ENCODE peak calls at places on chromosomes 3 and 15, in seven cellular contexts. One of them, this sample, is unnamed.

GRCh38 chr3:535566-536416 is 339.2 kb downstream of the CHL1 start:
- DNase-seq in H9: peak; percentile 72
- DNase-seq in H1: peak; percentile 69
- DNase-seq in IMR-90: peak; percentile 11
- DNase-seq in neuronal stem cell: no peak
- DNase-seq in mesendoderm: peak; percentile 56
- DNase-seq in trophoblast cell: no peak
- DNase-seq in this sample: no peak

GRCh38 chr3:33438284-33438668 is 1.9 kb downstream of the UBP1 start:
- DNase-seq in H9: no peak
- DNase-seq in H1: no peak
- DNase-seq in IMR-90: peak; percentile 66
- DNase-seq in neuronal stem cell: no peak
- DNase-seq in mesendoderm: peak; percentile 33
- DNase-seq in trophoblast cell: peak; percentile 15
- DNase-seq in this sample: peak; percentile 63

GRCh38 chr3:138835177-138835757 is 539 bp upstream of the PIK3CB start:
- DNase-seq in H9: no peak
- DNase-seq in H1: no peak
- DNase-seq in IMR-90: no peak
- DNase-seq in neuronal stem cell: no peak
- DNase-seq in mesendoderm: no peak
- DNase-seq in trophoblast cell: no peak
- DNase-seq in this sample: no peak

GRCh38 chr3:33187368-33187634 is 31.3 kb downstream of the SUSD5 start:
- DNase-seq in H9: no peak
- DNase-seq in H1: no peak
- DNase-seq in IMR-90: peak; percentile 4
- DNase-seq in neuronal stem cell: no peak
- DNase-seq in mesendoderm: no peak
- DNase-seq in trophoblast cell: no peak
- DNase-seq in this sample: no peak

GRCh38 chr3:128351476-128352085 is 115.1 kb downstream of the DNAJB8 start:
- DNase-seq in H9: no peak
- DNase-seq in H1: no peak
- DNase-seq in IMR-90: no peak
- DNase-seq in neuronal stem cell: no peak
- DNase-seq in mesendoderm: no peak
- DNase-seq in trophoblast cell: no peak
- DNase-seq in this sample: no peak

GRCh38 chr15:75368689-75369239 is 357 bp upstream of the MAN2C1 start:
- DNase-seq in H9: no peak
- DNase-seq in H1: no peak
- DNase-seq in IMR-90: peak; percentile 17
- DNase-seq in neuronal stem cell: no peak
- DNase-seq in mesendoderm: no peak
- DNase-seq in trophoblast cell: no peak
- DNase-seq in this sample: peak; percentile 68

GRCh38 chr3:150411971-150412370 is 3.9 kb downstream of the TSC22D2 start:
- DNase-seq in H9: no peak
- DNase-seq in H1: no peak
- DNase-seq in IMR-90: peak; percentile 33
- DNase-seq in neuronal stem cell: no peak
- DNase-seq in mesendoderm: no peak
- DNase-seq in trophoblast cell: peak; percentile 10
- DNase-seq in this sample: peak; percentile 44

GRCh38 chr15:48017747-48018146 is 103.0 kb upstream of the SLC24A5 start:
- DNase-seq in H9: no peak
- DNase-seq in H1: no peak
- DNase-seq in IMR-90: no peak
- DNase-seq in neuronal stem cell: no peak
- DNase-seq in mesendoderm: no peak
- DNase-seq in trophoblast cell: no peak
- DNase-seq in this sample: no peak

GRCh38 chr3:47803478-47804025 is 614 bp downstream of the DHX30 start:
- DNase-seq in H9: no peak
- DNase-seq in H1: no peak
- DNase-seq in IMR-90: no peak
- DNase-seq in neuronal stem cell: no peak
- DNase-seq in mesendoderm: no peak
- DNase-seq in trophoblast cell: peak; percentile 78
- DNase-seq in this sample: no peak

GRCh38 chr15:101047301-101047781 is 128.2 kb downstream of the LRRK1 start:
- DNase-seq in H9: peak; percentile 83
- DNase-seq in H1: peak; percentile 53
- DNase-seq in IMR-90: no peak
- DNase-seq in neuronal stem cell: no peak
- DNase-seq in mesendoderm: no peak
- DNase-seq in trophoblast cell: no peak
- DNase-seq in this sample: no peak

GRCh38 chr3:72571638-72572114 is 276.6 kb downstream of the SHQ1 start:
- DNase-seq in H9: no peak
- DNase-seq in H1: no peak
- DNase-seq in IMR-90: no peak
- DNase-seq in neuronal stem cell: no peak
- DNase-seq in mesendoderm: peak; percentile 50
- DNase-seq in trophoblast cell: peak; percentile 9
- DNase-seq in this sample: peak; percentile 30

GRCh38 chr3:41267975-41268640 is 68.8 kb downstream of the CTNNB1 start:
- DNase-seq in H9: no peak
- DNase-seq in H1: no peak
- DNase-seq in IMR-90: peak; percentile 98
- DNase-seq in neuronal stem cell: no peak
- DNase-seq in mesendoderm: peak; percentile 33
- DNase-seq in trophoblast cell: peak; percentile 48
- DNase-seq in this sample: peak; percentile 85

GRCh38 chr15:40063563-40064011 is 24.6 kb upstream of the SRP14 start:
- DNase-seq in H9: no peak
- DNase-seq in H1: no peak
- DNase-seq in IMR-90: peak; percentile 50
- DNase-seq in neuronal stem cell: no peak
- DNase-seq in mesendoderm: no peak
- DNase-seq in trophoblast cell: peak; percentile 58
- DNase-seq in this sample: peak; percentile 52

GRCh38 chr15:75454471-75455418 is 3.3 kb upstream of the SIN3A start:
- DNase-seq in H9: peak; percentile 65
- DNase-seq in H1: peak; percentile 82
- DNase-seq in IMR-90: no peak
- DNase-seq in neuronal stem cell: peak; percentile 69
- DNase-seq in mesendoderm: peak; percentile 78
- DNase-seq in trophoblast cell: peak; percentile 62
- DNase-seq in this sample: peak; percentile 81

GRCh38 chr3:86381247-86381646 is 609.7 kb downstream of the VGLL3 start:
- DNase-seq in H9: no peak
- DNase-seq in H1: no peak
- DNase-seq in IMR-90: no peak
- DNase-seq in neuronal stem cell: no peak
- DNase-seq in mesendoderm: no peak
- DNase-seq in trophoblast cell: no peak
- DNase-seq in this sample: no peak

GRCh38 chr15:84604804-84605203 is 4.0 kb downstream of the ZSCAN2 start:
- DNase-seq in H9: no peak
- DNase-seq in H1: no peak
- DNase-seq in IMR-90: peak; percentile 5
- DNase-seq in neuronal stem cell: no peak
- DNase-seq in mesendoderm: no peak
- DNase-seq in trophoblast cell: no peak
- DNase-seq in this sample: no peak

GRCh38 chr3:194983620-194984019 is 287.3 kb downstream of the XXYLT1 start:
- DNase-seq in H9: no peak
- DNase-seq in H1: peak; percentile 7
- DNase-seq in IMR-90: no peak
- DNase-seq in neuronal stem cell: no peak
- DNase-seq in mesendoderm: no peak
- DNase-seq in trophoblast cell: no peak
- DNase-seq in this sample: no peak

GRCh38 chr3:60775956-60776355 is 475.3 kb downstream of the FHIT start:
- DNase-seq in H9: no peak
- DNase-seq in H1: no peak
- DNase-seq in IMR-90: no peak
- DNase-seq in neuronal stem cell: no peak
- DNase-seq in mesendoderm: no peak
- DNase-seq in trophoblast cell: peak; percentile 28
- DNase-seq in this sample: no peak

GRCh38 chr3:38117748-38118420 is 19.0 kb downstream of the ACAA1 start:
- DNase-seq in H9: peak; percentile 69
- DNase-seq in H1: peak; percentile 87
- DNase-seq in IMR-90: peak; percentile 55
- DNase-seq in neuronal stem cell: no peak
- DNase-seq in mesendoderm: peak; percentile 63
- DNase-seq in trophoblast cell: peak; percentile 64
- DNase-seq in this sample: peak; percentile 53

GRCh38 chr3:47985376-47985775 is 30.8 kb downstream of the MAP4 start:
- DNase-seq in H9: no peak
- DNase-seq in H1: no peak
- DNase-seq in IMR-90: no peak
- DNase-seq in neuronal stem cell: no peak
- DNase-seq in mesendoderm: no peak
- DNase-seq in trophoblast cell: no peak
- DNase-seq in this sample: no peak

GRCh38 chr3:188233320-188233719 is 79.4 kb downstream of the LPP start:
- DNase-seq in H9: no peak
- DNase-seq in H1: no peak
- DNase-seq in IMR-90: peak; percentile 78
- DNase-seq in neuronal stem cell: no peak
- DNase-seq in mesendoderm: no peak
- DNase-seq in trophoblast cell: no peak
- DNase-seq in this sample: no peak

GRCh38 chr3:188239035-188239434 is 85.1 kb downstream of the LPP start:
- DNase-seq in H9: no peak
- DNase-seq in H1: no peak
- DNase-seq in IMR-90: no peak
- DNase-seq in neuronal stem cell: no peak
- DNase-seq in mesendoderm: no peak
- DNase-seq in trophoblast cell: no peak
- DNase-seq in this sample: no peak

GRCh38 chr3:188239577-188239976 is 85.6 kb downstream of the LPP start:
- DNase-seq in H9: no peak
- DNase-seq in H1: no peak
- DNase-seq in IMR-90: no peak
- DNase-seq in neuronal stem cell: no peak
- DNase-seq in mesendoderm: no peak
- DNase-seq in trophoblast cell: no peak
- DNase-seq in this sample: no peak

GRCh38 chr3:188234172-188234571 is 80.2 kb downstream of the LPP start:
- DNase-seq in H9: no peak
- DNase-seq in H1: no peak
- DNase-seq in IMR-90: peak; percentile 76
- DNase-seq in neuronal stem cell: no peak
- DNase-seq in mesendoderm: no peak
- DNase-seq in trophoblast cell: no peak
- DNase-seq in this sample: peak; percentile 48

DNA sequence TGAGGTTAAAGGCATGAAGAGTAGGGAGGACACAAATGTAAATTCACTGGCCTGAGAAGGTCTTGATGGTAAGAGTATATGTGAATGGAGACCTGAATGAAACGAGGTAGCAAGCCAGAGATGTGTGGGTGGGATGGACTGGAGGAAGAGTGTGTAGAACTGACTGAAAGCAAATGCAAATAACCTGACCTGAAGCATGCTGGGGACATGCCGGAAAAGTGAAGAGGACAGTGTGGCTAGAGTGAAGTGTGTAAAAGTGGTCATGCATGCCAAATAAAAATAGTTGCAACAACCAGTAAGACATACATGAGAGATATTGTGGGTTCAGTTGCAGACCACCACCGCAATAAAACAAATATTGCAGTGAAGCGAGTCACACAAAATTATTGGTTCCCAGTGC is 82.3 kb downstream of the LPP start:
- DNase-seq in H9: no peak
- DNase-seq in H1: no peak
- DNase-seq in IMR-90: no peak
- DNase-seq in neuronal stem cell: no peak
- DNase-seq in mesendoderm: no peak
- DNase-seq in trophoblast cell: no peak
- DNase-seq in this sample: no peak
- H3K18ac ChIP-seq in H9: no peak overlapping the region
- H3K18ac ChIP-seq in H1: no peak overlapping the region
- H3K18ac ChIP-seq in IMR-90: no peak overlapping the region
- H3K18ac ChIP-seq in neuronal stem cell: no peak overlapping the region
- H3K18ac ChIP-seq in mesendoderm: no peak overlapping the region
- H3K18ac ChIP-seq in trophoblast cell: no peak overlapping the region
- H3K18ac ChIP-seq in this sample: no peak overlapping the region

GRCh38 chr15:45093013-45093412 is 21.0 kb downstream of the DUOX2 start:
- DNase-seq in H9: no peak
- DNase-seq in H1: no peak
- DNase-seq in IMR-90: no peak
- DNase-seq in neuronal stem cell: no peak
- DNase-seq in mesendoderm: no peak
- DNase-seq in trophoblast cell: no peak
- DNase-seq in this sample: no peak
- H3K18ac ChIP-seq in H9: no peak overlapping the region
- H3K18ac ChIP-seq in H1: no peak overlapping the region
- H3K18ac ChIP-seq in IMR-90: no peak overlapping the region
- H3K18ac ChIP-seq in neuronal stem cell: no peak overlapping the region
- H3K18ac ChIP-seq in mesendoderm: no peak overlapping the region
- H3K18ac ChIP-seq in trophoblast cell: no peak overlapping the region
- H3K18ac ChIP-seq in this sample: no peak overlapping the region

DNA sequence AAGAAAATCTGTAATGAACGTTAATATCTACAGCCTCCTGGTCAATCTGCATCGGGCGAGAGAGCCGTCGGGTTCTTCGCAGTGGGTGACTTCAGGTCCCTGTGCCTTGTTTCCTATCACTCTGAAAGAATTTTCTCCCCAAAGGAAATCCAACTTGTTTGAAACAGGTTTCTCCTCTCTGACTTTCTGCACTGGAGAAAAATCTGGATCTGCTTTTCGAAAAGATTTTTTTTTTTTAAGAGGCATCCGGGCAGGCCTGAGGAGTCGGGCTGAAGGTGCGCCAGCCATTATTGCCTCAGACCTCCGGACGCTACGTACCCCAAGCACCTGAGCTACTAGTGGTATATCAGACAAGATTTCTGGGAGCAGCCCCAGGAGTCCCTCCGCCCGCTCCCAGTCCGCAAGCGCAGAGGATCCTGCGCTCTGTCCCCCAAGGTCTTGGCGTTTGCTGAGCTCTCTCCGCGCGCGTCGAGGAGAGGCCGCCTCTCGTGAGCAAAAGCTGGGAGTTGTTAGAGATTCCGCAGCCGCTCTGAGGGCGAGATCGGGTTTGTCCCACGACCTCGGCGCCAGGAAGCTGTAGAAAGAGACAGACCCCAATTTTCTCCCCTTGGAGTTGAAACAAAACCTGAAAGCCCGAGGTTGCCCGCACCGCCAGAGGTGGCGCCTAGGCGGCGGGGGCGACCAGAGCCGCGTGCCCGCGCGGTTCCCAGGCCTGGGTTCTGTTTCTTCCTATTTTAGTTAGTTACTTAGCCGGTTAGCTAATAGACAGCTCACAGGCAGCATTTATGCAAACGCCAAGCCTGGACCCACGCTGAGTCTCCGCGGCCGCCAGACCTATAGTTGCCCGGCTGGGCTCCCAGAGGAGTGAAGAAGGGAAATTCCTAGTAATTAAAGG is 72.4 kb upstream of the POLG start:
- DNase-seq in H9: peak; percentile 66
- DNase-seq in H1: no peak
- DNase-seq in IMR-90: no peak
- DNase-seq in neuronal stem cell: no peak
- DNase-seq in mesendoderm: peak; percentile 65
- DNase-seq in trophoblast cell: peak; percentile 51
- DNase-seq in this sample: no peak
- H3K18ac ChIP-seq in H9: no peak overlapping the region
- H3K18ac ChIP-seq in H1: no peak overlapping the region
- H3K18ac ChIP-seq in IMR-90: no peak overlapping the region
- H3K18ac ChIP-seq in neuronal stem cell: peak overlapping the region; percentile 88
- H3K18ac ChIP-seq in mesendoderm: no peak overlapping the region
- H3K18ac ChIP-seq in trophoblast cell: no peak overlapping the region
- H3K18ac ChIP-seq in this sample: no peak overlapping the region

GRCh38 chr3:64505419-64505818 is 182.4 kb downstream of the ADAMTS9 start:
- DNase-seq in H9: no peak
- DNase-seq in H1: no peak
- DNase-seq in IMR-90: no peak
- DNase-seq in neuronal stem cell: no peak
- DNase-seq in mesendoderm: no peak
- DNase-seq in trophoblast cell: no peak
- DNase-seq in this sample: no peak
- H3K18ac ChIP-seq in H9: no peak overlapping the region
- H3K18ac ChIP-seq in H1: no peak overlapping the region
- H3K18ac ChIP-seq in IMR-90: peak overlapping the region; percentile 43
- H3K18ac ChIP-seq in neuronal stem cell: no peak overlapping the region
- H3K18ac ChIP-seq in mesendoderm: no peak overlapping the region
- H3K18ac ChIP-seq in trophoblast cell: no peak overlapping the region
- H3K18ac ChIP-seq in this sample: no peak overlapping the region